ENCODE peak calls at places on chromosomes 1 and 21, in six cellular contexts. K is lung microvascular endothelial cell, Z is AG04450, P is NCI-H774, Y is body of pancreas, I is T-helper 2 cell. S is an unnamed sample.

GRCh38 chr1:47859092-47859743 is 138.0 kb downstream of the TRABD2B start:
- DNase-seq in K (no peak), Z (no peak), P (no peak), Y (no peak), I (no peak), S (no peak)

GRCh38 chr1:40732756-40733301 is 41.3 kb downstream of the NFYC start:
- DNase-seq in K (no peak), Z (no peak), P (no peak), Y (no peak), I (no peak), S (no peak)

GRCh38 chr1:51263147-51263850 is 27.2 kb downstream of the RNF11 start:
- DNase-seq in K (no peak), Z (no peak), P (no peak), Y (no peak), I (no peak), S (no peak)

GRCh38 chr1:30693820-30694219 is 29.6 kb downstream of the MATN1 start:
- DNase-seq in K (no peak), Z (no peak), P (no peak), Y (no peak), I (no peak), S (no peak)

GRCh38 chr1:69540052-69540451 is 27.7 kb upstream of the LRRC7 start:
- DNase-seq in K (no peak), Z (no peak), P (no peak), Y (no peak), I (no peak), S (no peak)

GRCh38 chr1:171329251-171329650 is 15.3 kb downstream of the FMO4 start:
- DNase-seq in K (no peak), Z (no peak), P (no peak), Y (no peak), I (no peak), S (no peak)

GRCh38 chr1:169874229-169874628 is 19.5 kb downstream of the SCYL3 start:
- DNase-seq in K (no peak), Z (peak), P (no peak), Y (no peak), I (no peak), S (no peak)

GRCh38 chr1:26045712-26046312 is at the start of gene SLC30A2:
- DNase-seq in K (peak), Z (no peak), P (no peak), Y (peak), I (no peak), S (no peak)

GRCh38 chr1:223077434-223077833 is 65.6 kb downstream of the TLR5 start:
- DNase-seq in K (peak), Z (no peak), P (no peak), Y (no peak), I (no peak), S (no peak)

GRCh38 chr1:101506541-101507164 is 269.8 kb downstream of the S1PR1 start:
- DNase-seq in K (peak), Z (no peak), P (peak), Y (peak), I (no peak), S (peak)

GRCh38 chr1:230029244-230029643 is 37.8 kb upstream of the GALNT2 start:
- DNase-seq in K (no peak), Z (no peak), P (no peak), Y (no peak), I (no peak), S (no peak)

GRCh38 chr1:206463137-206463536 is 7.1 kb upstream of the IKBKE start:
- DNase-seq in K (no peak), Z (no peak), P (no peak), Y (no peak), I (no peak), S (no peak)

GRCh38 chr1:215360021-215360420 is 207.1 kb upstream of the KCTD3 start:
- DNase-seq in K (no peak), Z (no peak), P (no peak), Y (no peak), I (no peak), S (no peak)

GRCh38 chr1:47710075-47711071 is 272.5 kb downstream of the FOXD2 start:
- DNase-seq in K (peak), Z (no peak), P (peak), Y (peak), I (peak), S (peak)

GRCh38 chr21:26845066-26845749 is at the start of gene ADAMTS1:
- DNase-seq in K (peak), Z (peak), P (no peak), Y (peak), I (no peak), S (no peak)

GRCh38 chr21:36847189-36847588 is 119.3 kb downstream of the HLCS start:
- DNase-seq in K (peak), Z (peak), P (no peak), Y (no peak), I (no peak), S (no peak)

GRCh38 chr1:230104395-230105244 is 37.6 kb downstream of the GALNT2 start:
- DNase-seq in K (peak), Z (peak), P (peak), Y (peak), I (no peak), S (peak)

GRCh38 chr1:224737353-224737727 is 121.2 kb downstream of the CNIH3 start:
- DNase-seq in K (no peak), Z (no peak), P (no peak), Y (no peak), I (no peak), S (no peak)

GRCh38 chr1:94100129-94100784 is 20.7 kb downstream of the ABCA4 start:
- DNase-seq in K (no peak), Z (no peak), P (no peak), Y (no peak), I (no peak), S (no peak)

GRCh38 chr21:44765231-44766013 is 36.2 kb downstream of the UBE2G2 start:
- DNase-seq in K (no peak), Z (no peak), P (no peak), Y (no peak), I (no peak), S (no peak)

GRCh38 chr1:27598902-27599528 is 4.9 kb downstream of the AHDC1 start:
- DNase-seq in K (peak), Z (no peak), P (no peak), Y (peak), I (no peak), S (no peak)

GRCh38 chr1:48019714-48020315 is 22.6 kb upstream of the TRABD2B start:
- DNase-seq in K (no peak), Z (no peak), P (no peak), Y (peak), I (no peak), S (no peak)

GRCh38 chr1:54407201-54407956 is 1.2 kb upstream of the SSBP3 start:
- DNase-seq in K (peak), Z (peak), P (peak), Y (peak), I (no peak), S (peak)

GRCh38 chr21:37548521-37548981 is 182.0 kb downstream of the DYRK1A start:
- DNase-seq in K (no peak), Z (no peak), P (no peak), Y (no peak), I (no peak), S (no peak)

GRCh38 chr1:166971252-166971651 is 4.1 kb downstream of the ILDR2 start:
- DNase-seq in K (no peak), Z (no peak), P (no peak), Y (no peak), I (no peak), S (no peak)

GRCh38 chr1:183914283-183914682 is 109.4 kb downstream of the RGL1 start:
- DNase-seq in K (peak), Z (no peak), P (no peak), Y (no peak), I (no peak), S (no peak)

GRCh38 chr1:77401384-77401783 is 119.6 kb downstream of the AK5 start:
- DNase-seq in K (no peak), Z (no peak), P (no peak), Y (no peak), I (no peak), S (no peak)

GRCh38 chr1:68175621-68176398 is 56.5 kb downstream of the WLS start:
- DNase-seq in K (peak), Z (no peak), P (peak), Y (peak), I (no peak), S (peak)

GRCh38 chr1:203744008-203744972 is 20.7 kb upstream of the LAX1 start:
- DNase-seq in K (no peak), Z (no peak), P (no peak), Y (no peak), I (no peak), S (no peak)

GRCh38 chr1:31683997-31684396 is 19.8 kb downstream of the COL16A1 start:
- DNase-seq in K (no peak), Z (no peak), P (no peak), Y (no peak), I (no peak), S (peak)

GRCh38 chr1:178768423-178768822 is 43.4 kb downstream of the RALGPS2 start:
- DNase-seq in K (peak), Z (no peak), P (peak), Y (no peak), I (no peak), S (peak)

GRCh38 chr1:58108783-58109182 is 437.7 kb downstream of the OMA1 start:
- DNase-seq in K (no peak), Z (no peak), P (no peak), Y (no peak), I (no peak), S (no peak)

GRCh38 chr1:152942161-152942560 is 4.8 kb upstream of the SPRR5 start:
- DNase-seq in K (no peak), Z (no peak), P (no peak), Y (no peak), I (no peak), S (no peak)

S was measured in small intestine.